ENCODE peak calls at places on chromosome 18, in four cellular contexts. A, D, K and N are unnamed samples.
A peak's percentile ranks its signal among the peaks of the same experiment; 100 is the strongest.

GRCh38 chr18:70216788-70217187 is 11.3 kb upstream of the RTTN start:
- DNase-seq in A (no peak), D (no peak), K (no peak), N (no peak)

GRCh38 chr18:8439091-8439490 is 170.1 kb upstream of the RAB12 start:
- DNase-seq in A (no peak), D (no peak), K (no peak), N (no peak)

GRCh38 chr18:76720683-76721082 is 101.7 kb upstream of the ZNF236 start:
- DNase-seq in A (no peak), D (no peak), K (no peak), N (no peak)

GRCh38 chr18:54181856-54182612 is 42.4 kb downstream of the MBD2 start:
- DNase-seq in A (no peak), D (no peak), K (peak; percentile 59), N (no peak)

GRCh38 chr18:11512096-11513030 is 97.0 kb upstream of the SLC35G4 start:
- DNase-seq in A (no peak), D (no peak), K (no peak), N (no peak)

GRCh38 chr18:57589162-57589561 is 2.7 kb upstream of the FECH start:
- DNase-seq in A (no peak), D (no peak), K (no peak), N (no peak)

GRCh38 chr18:30415903-30416302 is 626.6 kb downstream of the DSC3 start:
- DNase-seq in A (no peak), D (no peak), K (no peak), N (no peak)

GRCh38 chr18:49177812-49178211 is 227.0 kb upstream of the SMAD7 start:
- DNase-seq in A (no peak), D (no peak), K (peak; percentile 73), N (no peak)

GRCh38 chr18:50454379-50455005 is 79.6 kb downstream of the SKA1 start:
- DNase-seq in A (no peak), D (no peak), K (no peak), N (peak; percentile 51)

GRCh38 chr18:58609536-58609993 is 19.3 kb downstream of the ALPK2 start:
- DNase-seq in A (no peak), D (no peak), K (no peak), N (no peak)

GRCh38 chr18:38006541-38006940 is 440.9 kb upstream of the CELF4 start:
- DNase-seq in A (peak; percentile 60), D (no peak), K (no peak), N (no peak)

GRCh38 chr18:22250591-22250996 is 81.2 kb downstream of the GATA6 start:
- DNase-seq in A (no peak), D (no peak), K (no peak), N (no peak)

GRCh38 chr18:58829263-58829662 is 35.4 kb upstream of the ZNF532 start:
- DNase-seq in A (no peak), D (no peak), K (no peak), N (no peak)

GRCh38 chr18:37327063-37327577 is 238.5 kb downstream of the CELF4 start:
- DNase-seq in A (no peak), D (no peak), K (no peak), N (no peak)

GRCh38 chr18:22710628-22711380 is 222.3 kb upstream of the RBBP8 start:
- DNase-seq in A (no peak), D (no peak), K (peak; percentile 54), N (no peak)

GRCh38 chr18:43471873-43472272 is 194.6 kb upstream of the SYT4 start:
- DNase-seq in A (no peak), D (no peak), K (no peak), N (no peak)

GRCh38 chr18:28904789-28905364 is 727.9 kb upstream of the CDH2 start:
- DNase-seq in A (no peak), D (no peak), K (no peak), N (no peak)

GRCh38 chr18:9019135-9019534 is 83.4 kb upstream of the NDUFV2 start:
- DNase-seq in A (no peak), D (no peak), K (no peak), N (no peak)

GRCh38 chr18:14978962-14979535 is 231.1 kb downstream of the ANKRD30B start:
- DNase-seq in A (peak; percentile 4), D (peak; percentile 42), K (no peak), N (no peak)

GRCh38 chr18:10145523-10145922 is 231.7 kb downstream of the VAPA start:
- DNase-seq in A (no peak), D (no peak), K (no peak), N (no peak)

GRCh38 chr18:59470627-59471121 is 111.6 kb upstream of the LMAN1 start:
- DNase-seq in A (no peak), D (no peak), K (no peak), N (no peak)

GRCh38 chr18:79684283-79684631 is 4.7 kb downstream of the CTDP1 start:
- DNase-seq in A (no peak), D (no peak), K (no peak), N (no peak)

GRCh38 chr18:63162271-63163014 is 157.1 kb downstream of the BCL2 start:
- DNase-seq in A (no peak), D (no peak), K (peak; percentile 48), N (no peak)

GRCh38 chr18:41767960-41768359 is 187.1 kb upstream of the PIK3C3 start:
- DNase-seq in A (no peak), D (no peak), K (peak; percentile 53), N (no peak)

GRCh38 chr18:63143246-63143847 is 176.2 kb downstream of the BCL2 start:
- DNase-seq in A (no peak), D (no peak), K (no peak), N (no peak)

GRCh38 chr18:43506935-43507334 is 229.6 kb upstream of the SYT4 start:
- DNase-seq in A (no peak), D (no peak), K (no peak), N (no peak)

GRCh38 chr18:741931-742512 is 29.6 kb upstream of the ENOSF1 start:
- DNase-seq in A (no peak), D (no peak), K (peak; percentile 63), N (peak; percentile 30)

GRCh38 chr18:32437080-32437834 is 33.4 kb downstream of the GAREM1 start:
- DNase-seq in A (no peak), D (no peak), K (no peak), N (no peak)

GRCh38 chr18:76461148-76461547 is 33.9 kb downstream of the ZNF516 start:
- DNase-seq in A (no peak), D (no peak), K (no peak), N (no peak)

GRCh38 chr18:65468881-65469280 is 281.9 kb upstream of the CDH7 start:
- DNase-seq in A (no peak), D (no peak), K (no peak), N (no peak)

GRCh38 chr18:45521777-45522176 is 93.5 kb upstream of the SLC14A2 start:
- DNase-seq in A (no peak), D (no peak), K (no peak), N (no peak)

GRCh38 chr18:49652841-49653240 is 91.0 kb downstream of the LIPG start:
- DNase-seq in A (no peak), D (no peak), K (peak; percentile 40), N (no peak)